ENCODE peak calls at places on chromosomes 2 and 18, in eight cellular contexts. T, Z, G, Y, L, C, R and F are unnamed samples.

GRCh38 chr18:13137041-13137938 is 81.3 kb upstream of the LDLRAD4 start:
- DNase-seq in T (peak), G (peak), R (no peak), C (no peak), Z (no peak), L (peak), Y (no peak), F (no peak)

GRCh38 chr2:98029718-98030222 is 34.0 kb upstream of the TMEM131 start:
- DNase-seq in G (no peak), Y (peak), R (no peak), Z (no peak), T (peak), C (no peak), L (no peak), F (peak)

GRCh38 chr2:27832396-27832795 is 57.8 kb downstream of the RBKS start:
- DNase-seq in Y (peak), C (no peak), G (no peak), L (no peak), Z (no peak), T (peak), R (peak), F (peak)

GRCh38 chr2:127371037-127371436 is 16.7 kb downstream of the MAP3K2 start:
- DNase-seq in L (no peak), G (no peak), R (no peak), Z (no peak), C (no peak), Y (no peak), T (no peak), F (no peak)

GRCh38 chr18:26383454-26384270 is 157.4 kb downstream of the TAF4B start:
- DNase-seq in R (peak), T (peak), G (peak), Y (peak), L (no peak), Z (peak), C (no peak), F (peak)

GRCh38 chr2:216279011-216279410 is 93.3 kb downstream of the MARCHF4 start:
- DNase-seq in G (no peak), C (no peak), Z (no peak), T (no peak), R (no peak), Y (no peak), L (no peak), F (no peak)

GRCh38 chr2:241635756-241636155 is 1.2 kb downstream of the THAP4 start:
- DNase-seq in T (no peak), Y (no peak), Z (no peak), R (no peak), G (no peak), L (no peak), C (no peak), F (no peak)

GRCh38 chr2:75153221-75153620 is 46.1 kb downstream of the TACR1 start:
- DNase-seq in L (no peak), G (no peak), Z (no peak), Y (no peak), C (no peak), R (no peak), T (no peak), F (peak)

GRCh38 chr2:217656366-217656765 is 346.4 kb downstream of the TNS1 start:
- DNase-seq in T (no peak), Z (no peak), G (no peak), R (no peak), C (no peak), Y (no peak), L (no peak), F (no peak)

GRCh38 chr2:148568597-148568996 is 76.0 kb upstream of the EPC2 start:
- DNase-seq in Y (no peak), C (no peak), L (no peak), R (no peak), G (no peak), T (no peak), Z (no peak), F (no peak)

GRCh38 chr2:25989154-25989553 is 6.9 kb upstream of the KIF3C start:
- DNase-seq in G (no peak), R (no peak), Z (no peak), T (no peak), C (no peak), Y (no peak), L (no peak), F (no peak)

GRCh38 chr2:166180951-166181812 is 53.4 kb upstream of the SCN1A start:
- DNase-seq in R (peak), Y (peak), Z (peak), C (no peak), T (peak), L (peak), G (peak), F (peak)

GRCh38 chr2:68767996-68768395 is 33.4 kb downstream of the ARHGAP25 start:
- DNase-seq in L (no peak), R (no peak), C (no peak), Y (no peak), Z (no peak), G (no peak), T (no peak), F (no peak)

GRCh38 chr2:197998702-197999101 is 194.3 kb downstream of the PLCL1 start:
- DNase-seq in Y (no peak), T (no peak), L (no peak), G (no peak), Z (no peak), C (no peak), R (no peak), F (no peak)

GRCh38 chr18:31723639-31723997 is 37.1 kb downstream of the SLC25A52 start:
- DNase-seq in R (no peak), C (no peak), Z (no peak), T (no peak), G (no peak), Y (no peak), L (no peak), F (no peak)

GRCh38 chr2:557635-558301 is 119.4 kb downstream of the TMEM18 start:
- DNase-seq in Y (no peak), C (no peak), G (no peak), L (no peak), T (no peak), Z (no peak), R (no peak), F (no peak)

GRCh38 chr2:221897718-221898117 is 325.6 kb upstream of the EPHA4 start:
- DNase-seq in R (no peak), Y (no peak), C (no peak), T (no peak), G (no peak), Z (no peak), L (no peak), F (no peak)

GRCh38 chr2:9941996-9942390 is 9.5 kb upstream of the GRHL1 start:
- DNase-seq in Y (no peak), Z (no peak), T (no peak), R (no peak), L (no peak), G (no peak), C (no peak), F (no peak)

GRCh38 chr2:206031950-206032567 is 53.9 kb downstream of the INO80D start:
- DNase-seq in R (no peak), Z (no peak), G (no peak), T (no peak), C (no peak), L (no peak), Y (no peak), F (no peak)

GRCh38 chr2:135190799-135191198 is 138.7 kb downstream of the RAB3GAP1 start:
- DNase-seq in Y (no peak), Z (no peak), G (no peak), T (no peak), L (no peak), R (no peak), C (no peak), F (no peak)

GRCh38 chr2:234770081-234770506 is 181.7 kb upstream of the SH3BP4 start:
- DNase-seq in G (no peak), L (no peak), R (no peak), Y (peak), Z (no peak), T (no peak), C (no peak), F (no peak)

DNA sequence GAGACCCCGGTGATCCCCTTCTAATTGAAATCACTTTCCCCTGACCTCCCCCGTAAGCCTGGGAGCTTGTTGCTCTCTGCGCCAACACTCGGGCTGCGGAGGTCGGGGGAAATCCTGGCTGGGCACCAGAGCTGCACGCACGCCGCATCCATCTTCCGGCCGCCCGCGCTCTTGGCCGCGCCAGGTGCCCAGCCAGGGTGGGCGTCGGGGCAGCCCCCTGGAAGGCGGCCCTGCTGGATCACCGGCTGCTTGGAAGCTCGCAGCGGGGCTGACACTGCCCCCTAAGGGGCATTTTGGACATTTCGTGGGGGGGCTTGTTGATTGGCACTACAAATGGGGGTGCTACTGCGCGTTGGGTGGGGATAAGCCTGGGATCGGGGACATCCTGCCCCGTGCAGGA is 280.3 kb upstream of the SKOR2 start:
- DNase-seq in R (no peak), C (no peak), G (peak), Y (no peak), Z (no peak), L (no peak), T (no peak), F (no peak)
- TF ChIP-seq CTCF in R (no peak), C (no peak), G (peak), Y (no peak), Z (peak), L (no peak), T (no peak), F (no peak)

GRCh38 chr2:222959358-222959757 is 92.6 kb upstream of the KCNE4 start:
- DNase-seq in T (peak), R (peak), Z (no peak), L (no peak), Y (peak), G (no peak), C (no peak), F (peak)
- TF ChIP-seq CTCF in T (peak), R (peak), Z (no peak), L (peak), Y (peak), G (no peak), C (no peak), F (peak)

GRCh38 chr2:33599175-33599942 is at the start of gene FAM98A:
- DNase-seq in Z (peak), L (peak), Y (peak), T (peak), R (peak), G (peak), C (peak), F (peak)
- TF ChIP-seq CTCF in Z (no peak), L (peak), Y (peak), T (no peak), R (peak), G (no peak), C (no peak), F (peak)

GRCh38 chr2:182763311-182763912 is 47.4 kb downstream of the DNAJC10 start:
- DNase-seq in Y (peak), R (peak), T (peak), Z (peak), C (no peak), L (peak), G (peak), F (peak)
- TF ChIP-seq CTCF in Y (peak), R (peak), T (peak), Z (peak), C (peak), L (peak), G (peak), F (peak)

GRCh38 chr2:196266855-196267254 is 95.5 kb upstream of the STK17B start:
- DNase-seq in Y (peak), R (no peak), T (no peak), G (no peak), Z (no peak), C (no peak), L (no peak), F (no peak)
- TF ChIP-seq CTCF in Y (no peak), R (no peak), T (no peak), G (no peak), Z (no peak), C (no peak), L (no peak), F (no peak)

DNA sequence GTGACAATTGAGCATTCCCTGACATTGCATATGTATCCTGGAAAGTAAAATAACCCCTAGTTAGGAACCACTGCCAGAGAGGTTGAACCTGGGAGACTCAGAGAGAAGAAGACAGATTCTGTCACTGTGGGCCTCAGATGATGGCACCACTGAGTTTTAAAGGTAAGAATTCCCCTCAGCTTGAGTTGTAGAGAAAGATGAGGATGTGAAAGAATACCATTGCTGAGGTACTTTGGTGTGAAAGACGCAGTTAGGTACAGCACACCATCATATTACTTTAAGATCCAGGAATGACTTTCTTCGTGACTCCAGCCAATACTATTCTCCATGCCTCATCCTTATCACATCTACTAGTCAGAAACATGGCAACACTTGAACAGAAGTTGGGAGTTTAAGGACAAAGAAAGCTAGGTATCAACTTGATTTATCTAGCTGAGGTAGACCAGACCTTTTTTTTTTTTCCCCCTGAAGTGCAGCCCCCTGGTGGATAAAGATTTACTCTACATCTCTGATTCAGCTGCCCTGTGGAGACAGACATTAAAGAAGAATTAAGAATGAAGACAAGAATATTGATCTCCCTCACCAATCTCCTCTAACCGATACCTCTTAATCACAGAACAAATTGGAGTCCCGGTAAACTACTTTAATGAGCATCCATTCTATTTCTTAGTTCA is 630.5 kb upstream of the FANCL start:
- DNase-seq in C (no peak), R (no peak), Y (no peak), T (peak), Z (peak), G (no peak), L (no peak), F (no peak)
- TF ChIP-seq CTCF in C (no peak), R (peak), Y (peak), T (peak), Z (peak), G (no peak), L (peak), F (no peak)

GRCh38 chr18:21928925-21929324 is 188.3 kb downstream of the MIB1 start:
- DNase-seq in Z (no peak), Y (no peak), R (no peak), T (no peak), G (no peak), L (no peak), C (no peak), F (no peak)
- TF ChIP-seq CTCF in Z (peak), Y (no peak), R (no peak), T (no peak), G (no peak), L (no peak), C (no peak), F (no peak)

DNA sequence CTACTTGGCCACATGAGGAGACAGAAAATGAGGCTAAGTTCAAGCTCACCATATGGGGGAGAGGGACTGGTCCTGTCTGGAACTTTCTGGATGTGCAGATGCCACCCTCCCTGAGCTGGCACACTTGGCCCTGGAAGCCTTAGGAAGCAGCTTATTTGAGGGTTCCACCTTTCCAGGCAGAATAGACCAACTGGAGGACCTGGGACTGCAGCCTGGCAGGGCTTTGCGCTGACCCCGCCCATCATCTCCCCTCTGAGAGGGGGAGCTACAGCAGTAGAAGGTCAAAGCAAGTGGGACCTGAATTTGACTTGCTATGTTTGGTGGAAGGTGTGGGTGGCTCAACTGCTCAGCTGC is 39.5 kb downstream of the TMEM17 start:
- DNase-seq in R (no peak), Y (no peak), L (no peak), G (no peak), Z (no peak), C (no peak), T (no peak), F (no peak)
- TF ChIP-seq CTCF in R (no peak), Y (no peak), L (no peak), G (no peak), Z (no peak), C (no peak), T (no peak), F (no peak)

DNA sequence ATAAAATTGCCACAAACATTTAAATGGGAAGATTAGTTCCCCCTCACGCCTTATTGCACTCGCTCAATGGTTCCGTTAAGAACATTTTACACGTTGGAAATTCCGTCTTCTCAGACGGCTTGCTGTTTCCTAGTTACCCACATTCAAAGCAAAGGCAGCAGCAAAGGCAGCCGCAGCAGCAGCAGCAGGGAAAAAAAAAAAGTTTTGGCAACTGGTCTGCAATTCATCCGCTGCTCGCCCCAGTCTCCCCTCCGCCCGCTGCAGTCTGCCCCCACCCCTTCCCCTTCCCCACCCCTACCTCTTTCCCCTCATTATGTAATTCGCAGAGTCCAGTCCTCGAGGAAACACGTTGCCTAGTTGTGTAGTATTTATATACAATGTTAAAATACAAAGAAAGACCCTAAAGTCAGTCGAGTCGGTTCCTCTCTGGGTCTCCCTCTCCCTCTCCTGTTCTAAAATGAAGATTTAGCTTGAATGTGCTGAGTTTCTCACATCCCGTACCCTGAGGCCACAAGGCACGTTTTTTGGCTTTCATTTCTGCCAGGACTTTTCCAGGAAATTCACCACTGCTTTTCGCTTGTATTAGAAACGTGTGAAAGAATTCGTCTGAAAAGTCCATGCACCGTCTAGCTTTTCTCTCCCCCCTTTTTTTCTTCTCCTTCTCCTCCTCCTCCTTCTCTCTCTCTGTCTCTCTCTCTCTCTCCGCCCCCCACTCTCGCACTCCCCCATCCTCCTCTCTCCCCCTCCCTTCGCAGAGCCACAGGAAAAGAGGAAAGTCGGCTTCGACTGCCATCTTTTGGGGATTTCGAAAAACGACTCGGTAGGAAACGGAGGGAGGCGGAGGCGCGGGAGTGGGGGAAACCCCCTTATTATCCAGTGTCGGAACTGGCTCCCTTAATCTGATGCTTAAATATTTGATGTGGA is 140.0 kb downstream of the MEIS1 start:
- DNase-seq in R (peak), C (no peak), T (peak), L (peak), Z (peak), Y (peak), G (peak), F (peak)
- TF ChIP-seq CTCF in R (peak), C (no peak), T (peak), L (peak), Z (peak), Y (peak), G (peak), F (peak)

GRCh38 chr2:167264380-167264779 is 376.1 kb downstream of the XIRP2 start:
- DNase-seq in L (no peak), G (no peak), Z (no peak), R (no peak), C (no peak), Y (no peak), T (peak), F (peak)
- TF ChIP-seq CTCF in L (peak), G (peak), Z (peak), R (peak), C (no peak), Y (peak), T (peak), F (peak)